ENCODE peak calls at places on chromosomes 4 and X, in seven cellular contexts. H is amygdala; I is iris pigment epithelial cell; V is tibial artery; G is CD4-positive, alpha-beta T cell; D is HTR-8/SVneo; Y is NCI-H460. X is an unnamed sample.

GRCh38 chr4:37758226-37758625 is 68.3 kb upstream of the PGM2 start:
- DNase-seq in H (no peak), I (peak), V (peak), G (no peak), D (no peak), Y (no peak), X (no peak)

GRCh38 chr4:2663275-2663674 is 92.9 kb downstream of the TNIP2 start:
- DNase-seq in H (no peak), I (peak), V (no peak), G (no peak), D (no peak), Y (no peak), X (no peak)

GRCh38 chrX:68829594-68830485 is 1.0 kb downstream of the EFNB1 start:
- DNase-seq in H (no peak), I (peak), V (no peak), G (no peak), D (no peak), Y (no peak), X (no peak)

GRCh38 chr4:148684638-148685037 is 242.4 kb upstream of the NR3C2 start:
- DNase-seq in H (no peak), I (no peak), V (no peak), G (no peak), D (no peak), Y (no peak), X (no peak)

GRCh38 chr4:104752337-104752736 is 257.6 kb upstream of the CXXC4 start:
- DNase-seq in H (no peak), I (peak), V (no peak), G (no peak), D (no peak), Y (no peak), X (no peak)

GRCh38 chr4:25377572-25377882 is 464 bp downstream of the ANAPC4 start:
- DNase-seq in H (no peak), I (no peak), V (no peak), G (no peak), D (no peak), Y (no peak), X (no peak)

GRCh38 chrX:120753413-120754251 is 122.0 kb downstream of the CT47B1 start:
- DNase-seq in H (no peak), I (no peak), V (no peak), G (no peak), D (no peak), Y (no peak), X (no peak)

GRCh38 chr4:40621229-40621591 is 8.5 kb downstream of the RBM47 start:
- DNase-seq in H (no peak), I (no peak), V (no peak), G (no peak), D (no peak), Y (no peak), X (no peak)

GRCh38 chr4:79197275-79198009 is 128.4 kb downstream of the NAA11 start:
- DNase-seq in H (no peak), I (no peak), V (no peak), G (no peak), D (no peak), Y (no peak), X (no peak)

GRCh38 chr4:41878991-41879491 is 56.2 kb upstream of the TMEM33 start:
- DNase-seq in H (no peak), I (no peak), V (no peak), G (no peak), D (no peak), Y (no peak), X (no peak)

GRCh38 chr4:85058551-85058950 is 92.1 kb upstream of the WDFY3 start:
- DNase-seq in H (no peak), I (peak), V (no peak), G (no peak), D (no peak), Y (no peak), X (peak)

GRCh38 chr4:1462768-1463075 is 56.5 kb upstream of the NKX1-1 start:
- DNase-seq in H (no peak), I (no peak), V (no peak), G (no peak), D (no peak), Y (no peak), X (no peak)

GRCh38 chr4:120561648-120562047 is 360.9 kb downstream of the PRDM5 start:
- DNase-seq in H (no peak), I (no peak), V (no peak), G (no peak), D (no peak), Y (no peak), X (no peak)

GRCh38 chr4:40190880-40191815 is 5.7 kb upstream of the RHOH start:
- DNase-seq in H (no peak), I (no peak), V (no peak), G (no peak), D (no peak), Y (peak), X (peak)

GRCh38 chr4:178523038-178523437 is 1080.8 kb upstream of the AGA start:
- DNase-seq in H (no peak), I (no peak), V (no peak), G (no peak), D (no peak), Y (no peak), X (no peak)

GRCh38 chr4:82624819-82625218 is 63.0 kb upstream of the TMEM150C start:
- DNase-seq in H (no peak), I (no peak), V (no peak), G (no peak), D (no peak), Y (no peak), X (no peak)

GRCh38 chr4:7419961-7420660 is 14.6 kb downstream of the PSAPL1 start:
- DNase-seq in H (no peak), I (no peak), V (peak), G (no peak), D (no peak), Y (no peak), X (no peak)

GRCh38 chrX:153816821-153817220 is 13.5 kb downstream of the PDZD4 start:
- DNase-seq in H (no peak), I (no peak), V (no peak), G (no peak), D (no peak), Y (no peak), X (no peak)

GRCh38 chrX:15055146-15055930 is 182.1 kb downstream of the MOSPD2 start:
- DNase-seq in H (no peak), I (peak), V (no peak), G (no peak), D (no peak), Y (no peak), X (peak)

GRCh38 chr4:6612961-6613675 is 27.4 kb upstream of the MRFAP1 start:
- DNase-seq in H (no peak), I (no peak), V (no peak), G (no peak), D (no peak), Y (no peak), X (no peak)

GRCh38 chr4:78214078-78214477 is 157.0 kb downstream of the FRAS1 start:
- DNase-seq in H (no peak), I (no peak), V (no peak), G (no peak), D (no peak), Y (no peak), X (no peak)

GRCh38 chr4:30847157-30847556 is 127.0 kb downstream of the PCDH7 start:
- DNase-seq in H (no peak), I (no peak), V (no peak), G (no peak), D (no peak), Y (no peak), X (no peak)

GRCh38 chr4:4995866-4996265 is 23.4 kb downstream of the CYTL1 start:
- DNase-seq in H (no peak), I (no peak), V (no peak), G (no peak), D (no peak), Y (no peak), X (no peak)

GRCh38 chr4:168139336-168139735 is 47.0 kb downstream of the ANXA10 start:
- DNase-seq in H (no peak), I (peak), V (no peak), G (no peak), D (no peak), Y (peak), X (peak)

GRCh38 chrX:100995469-100995868 is 26.0 kb downstream of the ARL13A start:
- DNase-seq in H (no peak), I (peak), V (no peak), G (no peak), D (no peak), Y (peak), X (peak)

GRCh38 chr4:145179201-145179860 is 1.1 kb downstream of the OTUD4 start:
- DNase-seq in H (peak), I (peak), V (peak), G (peak), D (peak), Y (peak), X (peak)

GRCh38 chr4:46994007-46994405 is 625 bp upstream of the GABRA4 start:
- DNase-seq in H (peak), I (no peak), V (no peak), G (no peak), D (no peak), Y (no peak), X (no peak)

GRCh38 chrX:39848243-39848642 is 249.5 kb downstream of the BCOR start:
- DNase-seq in H (no peak), I (peak), V (no peak), G (no peak), D (no peak), Y (no peak), X (no peak)

GRCh38 chrX:80285131-80285773 is 135.0 kb upstream of the TENT5D start:
- DNase-seq in H (no peak), I (peak), V (no peak), G (no peak), D (no peak), Y (peak), X (peak)

GRCh38 chr4:43264730-43265129 is 372.2 kb downstream of the GRXCR1 start:
- DNase-seq in H (no peak), I (no peak), V (no peak), G (no peak), D (no peak), Y (no peak), X (no peak)

GRCh38 chrX:135557344-135557743 is 36.9 kb downstream of the INTS6L start:
- DNase-seq in H (no peak), I (no peak), V (no peak), G (no peak), D (no peak), Y (no peak), X (no peak)

GRCh38 chr4:25856756-25857155 is 6.0 kb downstream of the SEL1L3 start:
- DNase-seq in H (no peak), I (peak), V (no peak), G (no peak), D (no peak), Y (no peak), X (no peak)

GRCh38 chr4:182752158-182752910 is 164.9 kb downstream of the DCTD start:
- DNase-seq in H (no peak), I (peak), V (no peak), G (no peak), D (peak), Y (no peak), X (peak)

GRCh38 chr4:10203851-10204250 is 87.3 kb upstream of the WDR1 start:
- DNase-seq in H (no peak), I (no peak), V (no peak), G (no peak), D (no peak), Y (no peak), X (no peak)

GRCh38 chrX:153061732-153062131 is 5.5 kb downstream of the PNMA3 start:
- DNase-seq in H (no peak), I (peak), V (no peak), G (no peak), D (no peak), Y (no peak), X (peak)

GRCh38 chr4:130705023-130705422 is 1609.1 kb downstream of the C4orf33 start:
- DNase-seq in H (no peak), I (no peak), V (no peak), G (no peak), D (no peak), Y (no peak), X (peak)

GRCh38 chr4:169137555-169137920 is 127.5 kb upstream of the CBR4 start:
- DNase-seq in H (no peak), I (no peak), V (no peak), G (no peak), D (no peak), Y (no peak), X (no peak)

GRCh38 chr4:19051751-19052296 is 1030.3 kb upstream of the LCORL start:
- DNase-seq in H (no peak), I (no peak), V (no peak), G (no peak), D (no peak), Y (no peak), X (no peak)

GRCh38 chr4:149972407-149972806 is 105.8 kb upstream of the DCLK2 start:
- DNase-seq in H (no peak), I (no peak), V (no peak), G (no peak), D (no peak), Y (no peak), X (no peak)

X was measured in PC-3.